ENCODE peak calls at places on chromosomes 1 and 21, in seven cellular contexts. O, E, T, R, P, B and C are unnamed samples. For H3K36me3, the result is how much of the 10 kb centered on the place peaks cover.

GRCh38 chr21:20004353-20004752 is 993.9 kb upstream of the NCAM2 start:
- DNase-seq in O (no peak), E (no peak), T (no peak), R (no peak), P (no peak), B (peak), C (no peak)

GRCh38 chr1:183739082-183739481 is 65.8 kb upstream of the RGL1 start:
- DNase-seq in O (no peak), E (no peak), T (no peak), R (no peak), P (no peak), B (no peak), C (no peak)

GRCh38 chr1:24903011-24903461 is 27.0 kb downstream of the RUNX3 start:
- DNase-seq in O (no peak), E (peak), T (no peak), R (peak), P (peak), B (no peak), C (no peak)

GRCh38 chr21:44710756-44711326 is 531 bp downstream of the TSPEAR start:
- DNase-seq in O (no peak), E (no peak), T (peak), R (no peak), P (no peak), B (peak), C (no peak)

GRCh38 chr1:197171531-197171930 is 25.1 kb upstream of the ASPM start:
- DNase-seq in O (no peak), E (no peak), T (no peak), R (no peak), P (no peak), B (no peak), C (no peak)

GRCh38 chr1:90394247-90394646 is 322.9 kb downstream of the BARHL2 start:
- DNase-seq in O (no peak), E (no peak), T (no peak), R (no peak), P (no peak), B (no peak), C (no peak)

GRCh38 chr1:169108897-169109560 is 2.5 kb downstream of the ATP1B1 start:
- DNase-seq in O (no peak), E (no peak), T (peak), R (peak), P (no peak), B (peak), C (peak)

GRCh38 chr1:115710859-115711624 is 57.5 kb downstream of the CASQ2 start:
- DNase-seq in O (no peak), E (no peak), T (no peak), R (no peak), P (no peak), B (peak), C (no peak)

GRCh38 chr1:65490231-65491009 is 70.0 kb downstream of the LEPR start:
- DNase-seq in O (no peak), E (no peak), T (no peak), R (no peak), P (no peak), B (no peak), C (no peak)

GRCh38 chr1:32702599-32703478 is at the start of gene SYNC:
- DNase-seq in O (peak), E (no peak), T (peak), R (peak), P (peak), B (no peak), C (peak)

GRCh38 chr1:223462047-223462446 is 68.8 kb downstream of the CCDC185 start:
- DNase-seq in O (no peak), E (no peak), T (no peak), R (no peak), P (no peak), B (no peak), C (no peak)

GRCh38 chr1:26582836-26583460 is 53.4 kb downstream of the RPS6KA1 start:
- DNase-seq in O (no peak), E (no peak), T (no peak), R (no peak), P (no peak), B (no peak), C (peak)

GRCh38 chr1:89989791-89990190 is 5.1 kb upstream of the ZNF326 start:
- DNase-seq in O (no peak), E (no peak), T (no peak), R (peak), P (no peak), B (no peak), C (no peak)

GRCh38 chr1:205870236-205870635 is 20.3 kb upstream of the PM20D1 start:
- DNase-seq in O (no peak), E (no peak), T (no peak), R (no peak), P (no peak), B (peak), C (no peak)

GRCh38 chr1:165686121-165686970 is 12.0 kb downstream of the ALDH9A1 start:
- DNase-seq in O (no peak), E (no peak), T (peak), R (no peak), P (no peak), B (peak), C (no peak)

GRCh38 chr1:29047142-29047541 is 76.6 kb downstream of the TMEM200B start:
- DNase-seq in O (no peak), E (no peak), T (no peak), R (no peak), P (no peak), B (no peak), C (no peak)

GRCh38 chr1:103110701-103111100 is 2.4 kb upstream of the COL11A1 start:
- DNase-seq in O (no peak), E (no peak), T (peak), R (no peak), P (peak), B (no peak), C (no peak)

GRCh38 chr1:149888999-149889289 is 10.4 kb upstream of the BOLA1 start:
- DNase-seq in O (no peak), E (no peak), T (peak), R (no peak), P (no peak), B (no peak), C (peak)

GRCh38 chr1:83960669-83961277 is 38.2 kb downstream of the TTLL7 start:
- DNase-seq in O (no peak), E (no peak), T (no peak), R (no peak), P (no peak), B (no peak), C (no peak)

GRCh38 chr1:234185438-234185837 is 187.8 kb upstream of the COA6 start:
- DNase-seq in O (no peak), E (no peak), T (no peak), R (no peak), P (no peak), B (no peak), C (no peak)

GRCh38 chr1:17274186-17275170 is 25.6 kb downstream of the PADI3 start:
- DNase-seq in O (no peak), E (peak), T (peak), R (peak), P (peak), B (peak), C (peak)

GRCh38 chr1:84278905-84279304 is 22.6 kb upstream of the SAMD13 start:
- DNase-seq in O (no peak), E (no peak), T (no peak), R (no peak), P (no peak), B (no peak), C (no peak)

GRCh38 chr1:172431721-172432192 is 11.3 kb downstream of the C1orf105 start:
- DNase-seq in O (no peak), E (peak), T (no peak), R (peak), P (no peak), B (peak), C (no peak)

GRCh38 chr21:17491716-17492414 is 21.0 kb upstream of the CXADR start:
- DNase-seq in O (no peak), E (no peak), T (no peak), R (no peak), P (peak), B (peak), C (peak)

GRCh38 chr1:67608661-67609571 is 76.1 kb upstream of the GADD45A start:
- DNase-seq in O (no peak), E (no peak), T (no peak), R (no peak), P (no peak), B (no peak), C (no peak)

GRCh38 chr1:97143236-97143882 is 421.8 kb downstream of the PTBP2 start:
- DNase-seq in O (no peak), E (no peak), T (no peak), R (no peak), P (no peak), B (no peak), C (no peak)

GRCh38 chr1:153945131-153945794 is 1.3 kb downstream of the DENND4B start:
- DNase-seq in O (peak), E (peak), T (peak), R (peak), P (no peak), B (no peak), C (no peak)

GRCh38 chr1:180098242-180098995 is 56.2 kb upstream of the QSOX1 start:
- DNase-seq in O (no peak), E (no peak), T (no peak), R (no peak), P (peak), B (peak), C (peak)

GRCh38 chr21:34034369-34035014 is 38.9 kb upstream of the MRPS6 start:
- DNase-seq in O (no peak), E (no peak), T (peak), R (no peak), P (peak), B (peak), C (no peak)

GRCh38 chr1:18899363-18900049 is 2.8 kb downstream of the ALDH4A1 start:
- DNase-seq in O (no peak), E (no peak), T (no peak), R (no peak), P (no peak), B (no peak), C (no peak)

GRCh38 chr1:201361652-201362504 is 15.6 kb downstream of the TNNT2 start:
- DNase-seq in O (peak), E (no peak), T (peak), R (peak), P (peak), B (peak), C (no peak)

GRCh38 chr1:110239491-110240430 is 29.6 kb downstream of the KCNC4 start:
- DNase-seq in O (no peak), E (no peak), T (no peak), R (no peak), P (no peak), B (no peak), C (no peak)

GRCh38 chr1:68955424-68955823 is 458.5 kb upstream of the DEPDC1 start:
- DNase-seq in O (no peak), E (no peak), T (no peak), R (no peak), P (no peak), B (no peak), C (no peak)

GRCh38 chr1:55364216-55364615 is 149.1 kb upstream of the USP24 start:
- DNase-seq in O (no peak), E (no peak), T (no peak), R (no peak), P (no peak), B (no peak), C (no peak)

GRCh38 chr1:200925821-200926220 is 31.1 kb downstream of the INAVA start:
- DNase-seq in O (no peak), E (no peak), T (no peak), R (no peak), P (no peak), B (no peak), C (peak)

GRCh38 chr1:5996641-5997270 is 4.5 kb upstream of the NPHP4 start:
- DNase-seq in O (peak), E (no peak), T (no peak), R (no peak), P (no peak), B (no peak), C (no peak)

GRCh38 chr1:39643705-39644104 is 4.3 kb upstream of the HEYL start:
- DNase-seq in O (no peak), E (no peak), T (no peak), R (no peak), P (no peak), B (no peak), C (no peak)

GRCh38 chr21:46211786-46212720 is 16.5 kb downstream of the LSS start:
- DNase-seq in O (peak), E (no peak), T (no peak), R (no peak), P (no peak), B (no peak), C (no peak)
- H3K36me3 ChIP-seq in O (under half), E (under half), T (under half), R (under half), P (under half), B (under half), C (half or more)

DNA sequence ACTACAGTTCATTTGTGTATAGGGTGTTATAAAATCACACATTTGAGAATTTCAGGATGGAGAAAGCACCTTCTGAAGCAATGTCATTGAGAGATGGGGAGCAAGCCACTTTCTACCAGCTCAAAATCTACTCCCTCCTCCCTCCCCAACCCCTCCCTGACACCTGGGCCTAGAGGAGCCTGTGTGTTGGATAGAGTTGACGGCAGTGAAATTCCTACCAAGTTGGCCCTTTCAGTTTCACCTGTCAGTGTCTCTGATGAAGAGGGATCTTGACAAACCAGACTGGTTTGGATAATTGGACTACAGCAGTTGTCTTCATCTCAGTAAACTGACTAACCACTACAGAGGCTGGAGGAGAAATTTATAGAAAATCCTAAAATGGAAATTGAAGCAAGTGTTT is 125.0 kb upstream of the HOOK1 start:
- DNase-seq in O (no peak), E (no peak), T (no peak), R (no peak), P (no peak), B (no peak), C (no peak)
- H3K36me3 ChIP-seq in O (under half), E (under half), T (under half), R (under half), P (under half), B (under half), C (under half)

GRCh38 chr1:212377644-212378043 is 37.0 kb downstream of the PACC1 start:
- DNase-seq in O (no peak), E (no peak), T (no peak), R (no peak), P (no peak), B (no peak), C (no peak)
- H3K36me3 ChIP-seq in O (under half), E (under half), T (under half), R (under half), P (under half), B (under half), C (under half)

GRCh38 chr1:27887215-27888035 is 15.1 kb downstream of the THEMIS2 start:
- DNase-seq in O (no peak), E (peak), T (no peak), R (peak), P (no peak), B (no peak), C (no peak)
- H3K36me3 ChIP-seq in O (under half), E (half or more), T (under half), R (under half), P (under half), B (under half), C (under half)

GRCh38 chr1:204431310-204432184 is 19.9 kb upstream of the PPP1R15B start:
- DNase-seq in O (peak), E (peak), T (peak), R (peak), P (peak), B (peak), C (peak)

GRCh38 chr1:204435246-204435885 is 23.7 kb upstream of the PPP1R15B start:
- DNase-seq in O (no peak), E (no peak), T (no peak), R (no peak), P (no peak), B (no peak), C (no peak)

GRCh38 chr1:204434116-204434755 is 22.6 kb upstream of the PPP1R15B start:
- DNase-seq in O (no peak), E (no peak), T (no peak), R (no peak), P (no peak), B (no peak), C (no peak)

GRCh38 chr1:204429746-204430145 is 18.1 kb upstream of the PPP1R15B start:
- DNase-seq in O (no peak), E (no peak), T (no peak), R (no peak), P (peak), B (no peak), C (no peak)

GRCh38 chr1:204432708-204433107 is 21.1 kb upstream of the PPP1R15B start:
- DNase-seq in O (no peak), E (no peak), T (no peak), R (no peak), P (no peak), B (no peak), C (no peak)
- H3K36me3 ChIP-seq in O (under half), E (under half), T (under half), R (under half), P (under half), B (under half), C (under half)

GRCh38 chr1:247456914-247457638 is 828 bp downstream of the OR2B11 start:
- DNase-seq in O (no peak), E (peak), T (no peak), R (no peak), P (no peak), B (no peak), C (no peak)
- H3K36me3 ChIP-seq in O (under half), E (under half), T (under half), R (under half), P (under half), B (under half), C (under half)

GRCh38 chr1:236550961-236551851 is 27.4 kb downstream of the LGALS8 start:
- DNase-seq in O (no peak), E (no peak), T (no peak), R (no peak), P (no peak), B (no peak), C (no peak)

GRCh38 chr1:236556606-236557005 is 32.8 kb downstream of the LGALS8 start:
- DNase-seq in O (no peak), E (no peak), T (no peak), R (no peak), P (no peak), B (no peak), C (no peak)

GRCh38 chr1:236553370-236553769 is 29.6 kb downstream of the LGALS8 start:
- DNase-seq in O (no peak), E (no peak), T (no peak), R (no peak), P (no peak), B (no peak), C (no peak)

GRCh38 chr1:236552901-236553300 is 29.1 kb downstream of the LGALS8 start:
- DNase-seq in O (no peak), E (no peak), T (no peak), R (no peak), P (no peak), B (no peak), C (no peak)

DNA sequence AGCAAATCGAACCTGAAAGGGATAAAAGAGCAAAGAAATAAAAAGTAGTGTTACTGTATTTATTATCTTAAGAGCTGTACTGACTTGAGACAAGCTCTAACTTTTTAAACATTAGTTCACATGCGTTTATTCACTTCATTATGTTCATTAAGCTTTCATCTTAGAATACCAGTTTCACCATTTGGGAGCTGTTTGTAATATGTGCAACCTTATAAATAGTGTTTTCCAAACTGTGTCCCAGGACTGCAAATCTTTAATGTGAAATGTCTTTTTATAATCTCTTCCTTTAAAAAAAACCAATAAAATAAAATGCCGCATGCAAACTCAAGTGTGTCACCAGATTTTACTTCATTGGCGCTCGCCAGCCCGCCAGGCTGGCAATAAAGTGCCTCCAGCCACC is 28.3 kb downstream of the LGALS8 start:
- DNase-seq in O (no peak), E (no peak), T (no peak), R (no peak), P (no peak), B (no peak), C (no peak)
- H3K36me3 ChIP-seq in O (half or more), E (under half), T (under half), R (half or more), P (half or more), B (under half), C (half or more)

GRCh38 chr1:1832151-1832550 is 53.9 kb upstream of the NADK start:
- DNase-seq in O (no peak), E (no peak), T (no peak), R (no peak), P (no peak), B (no peak), C (no peak)
- H3K36me3 ChIP-seq in O (under half), E (under half), T (under half), R (under half), P (half or more), B (under half), C (under half)

GRCh38 chr1:160226623-160227022 is 21.4 kb downstream of the PEA15 start:
- DNase-seq in O (no peak), E (no peak), T (no peak), R (no peak), P (no peak), B (no peak), C (no peak)

GRCh38 chr1:160227561-160227960 is 22.4 kb downstream of the PEA15 start:
- DNase-seq in O (no peak), E (no peak), T (no peak), R (no peak), P (no peak), B (no peak), C (no peak)

GRCh38 chr1:160228431-160228830 is 23.2 kb downstream of the PEA15 start:
- DNase-seq in O (no peak), E (no peak), T (no peak), R (no peak), P (no peak), B (no peak), C (no peak)

GRCh38 chr1:160225345-160225744 is 20.2 kb downstream of the PEA15 start:
- DNase-seq in O (no peak), E (no peak), T (no peak), R (no peak), P (no peak), B (no peak), C (no peak)

DNA sequence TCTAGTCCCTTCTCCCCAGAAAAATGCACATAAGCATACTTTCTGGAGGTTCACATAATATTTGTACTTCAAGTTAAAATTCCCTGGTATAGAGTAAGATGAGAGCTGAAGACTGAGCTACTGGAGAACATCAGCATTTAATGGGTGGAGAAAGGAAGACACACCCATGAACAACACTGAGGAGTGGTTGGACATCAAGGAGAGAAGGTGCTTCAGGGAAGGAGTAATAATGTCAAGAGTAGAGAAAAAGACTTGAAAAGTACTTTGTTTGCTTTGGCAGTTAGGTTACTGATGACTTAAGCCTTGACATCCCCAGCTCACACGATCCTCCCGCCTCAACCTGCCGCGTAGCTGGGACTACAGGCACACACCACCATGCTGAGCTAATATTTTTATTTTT is 21.9 kb downstream of the PEA15 start:
- DNase-seq in O (no peak), E (no peak), T (no peak), R (no peak), P (no peak), B (no peak), C (no peak)
- H3K36me3 ChIP-seq in O (under half), E (half or more), T (under half), R (half or more), P (half or more), B (under half), C (half or more)